ENCODE peak calls at places on chromosomes 12 and 14, in six cellular contexts. P is GM20000, V is AG04450, F is AG09309, Q is lung, E is mesothelial cell of epicardium. J is an unnamed sample.

GRCh38 chr12:128008341-128008740 is 258.6 kb upstream of the TMEM132C start:
- DNase-seq in E (no peak), P (no peak), V (no peak), Q (no peak), F (peak; percentile 39), J (no peak)

GRCh38 chr12:34403706-34404376 is 381.5 kb downstream of the ALG10 start:
- DNase-seq in Q (peak; percentile 24), E (peak; percentile 5), V (no peak), P (peak; percentile 0), F (no peak), J (peak; percentile 1)

GRCh38 chr14:76948213-76948947 is 80.1 kb downstream of the IRF2BPL start:
- DNase-seq in V (no peak), E (no peak), Q (no peak), P (no peak), F (no peak), J (no peak)

GRCh38 chr12:76031414-76032042 is at the start of gene PHLDA1:
- DNase-seq in V (peak; percentile 97), P (peak; percentile 95), Q (peak; percentile 91), E (peak; percentile 79), F (peak; percentile 88), J (peak; percentile 96)

GRCh38 chr14:79199217-79199616 is 1012.1 kb downstream of the DIO2 start:
- DNase-seq in P (no peak), Q (no peak), F (no peak), E (no peak), V (no peak), J (no peak)

GRCh38 chr12:114835031-114835430 is 151.1 kb upstream of the TBX3 start:
- DNase-seq in F (peak; percentile 39), Q (no peak), P (no peak), E (no peak), V (peak; percentile 45), J (no peak)

GRCh38 chr12:84131076-84131475 is 781.5 kb downstream of the SLC6A15 start:
- DNase-seq in E (no peak), P (no peak), F (no peak), Q (no peak), V (peak; percentile 50), J (no peak)

GRCh38 chr12:132904718-132905328 is 17.4 kb upstream of the CHFR start:
- DNase-seq in Q (peak; percentile 78), P (peak; percentile 66), F (no peak), V (no peak), E (peak; percentile 37), J (peak; percentile 76)

GRCh38 chr14:101838476-101838875 is 77.0 kb downstream of the PPP2R5C start:
- DNase-seq in E (no peak), P (no peak), Q (no peak), V (no peak), F (no peak), J (no peak)

GRCh38 chr14:86946446-86946845 is 1046.5 kb downstream of the GALC start:
- DNase-seq in P (no peak), F (no peak), Q (no peak), V (no peak), E (no peak), J (no peak)

GRCh38 chr14:104322531-104323466 is 184.4 kb downstream of the KIF26A start:
- DNase-seq in F (no peak), V (no peak), Q (no peak), E (no peak), P (no peak), J (peak; percentile 1)

GRCh38 chr12:27592548-27592947 is 68.5 kb downstream of the PPFIBP1 start:
- DNase-seq in P (peak; percentile 23), Q (no peak), F (no peak), E (no peak), V (no peak), J (no peak)

GRCh38 chr12:93137656-93138612 is 208.8 kb upstream of the EEA1 start:
- DNase-seq in P (peak; percentile 43), F (peak; percentile 83), V (no peak), Q (no peak), E (no peak), J (no peak)

GRCh38 chr12:30696486-30696885 is 817 bp upstream of the IPO8 start:
- DNase-seq in Q (no peak), P (no peak), F (no peak), V (no peak), E (no peak), J (peak; percentile 20)

GRCh38 chr12:110037315-110037714 is 11.0 kb downstream of the C12orf76 start:
- DNase-seq in E (no peak), V (no peak), P (no peak), Q (no peak), F (no peak), J (no peak)

GRCh38 chr12:51318846-51319570 is 5.0 kb downstream of the BIN2 start:
- DNase-seq in F (no peak), E (no peak), V (no peak), P (peak; percentile 42), Q (peak; percentile 48), J (no peak)

GRCh38 chr12:110941391-110941790 is 21.0 kb upstream of the MYL2 start:
- DNase-seq in P (no peak), Q (no peak), V (no peak), E (no peak), F (no peak), J (no peak)

GRCh38 chr12:54277823-54278276 is 2.1 kb downstream of the CBX5 start:
- DNase-seq in E (no peak), F (peak; percentile 41), V (no peak), Q (no peak), P (no peak), J (no peak)

GRCh38 chr14:77000340-77001235 is 27.9 kb downstream of the IRF2BPL start:
- DNase-seq in Q (no peak), E (no peak), P (peak; percentile 45), F (no peak), V (no peak), J (no peak)

GRCh38 chr12:32947203-32947795 is 50.7 kb upstream of the PKP2 start:
- DNase-seq in V (no peak), Q (no peak), P (peak; percentile 6), F (no peak), E (no peak), J (no peak)

GRCh38 chr14:68589447-68590232 is 203.2 kb downstream of the ZFP36L1 start:
- DNase-seq in V (no peak), Q (no peak), P (no peak), E (no peak), F (peak; percentile 67), J (no peak)

GRCh38 chr12:58367041-58367440 is 425.7 kb downstream of the ATP23 start:
- DNase-seq in E (no peak), P (no peak), V (no peak), Q (no peak), F (no peak), J (no peak)

GRCh38 chr14:64074961-64075619 is 219.1 kb downstream of the ESR2 start:
- DNase-seq in F (no peak), V (no peak), P (no peak), Q (no peak), E (no peak), J (no peak)

GRCh38 chr14:77543637-77544334 is 45.2 kb upstream of the ISM2 start:
- DNase-seq in F (no peak), P (no peak), E (no peak), Q (no peak), V (no peak), J (no peak)

GRCh38 chr14:77043177-77043983 is 14.9 kb upstream of the IRF2BPL start:
- DNase-seq in V (no peak), P (no peak), Q (no peak), F (peak; percentile 90), E (no peak), J (no peak)

GRCh38 chr12:41479431-41479830 is 291.3 kb downstream of the PDZRN4 start:
- DNase-seq in Q (no peak), P (no peak), F (no peak), E (no peak), V (no peak), J (no peak)

GRCh38 chr14:33555710-33556350 is 395.0 kb downstream of the EGLN3 start:
- DNase-seq in Q (no peak), E (no peak), F (no peak), P (no peak), V (no peak), J (no peak)

GRCh38 chr12:26338574-26339572 is 143.5 kb downstream of the SSPN start:
- DNase-seq in F (no peak), P (no peak), E (no peak), Q (no peak), V (no peak), J (no peak)

GRCh38 chr12:127558363-127558762 is 708.6 kb upstream of the TMEM132C start:
- DNase-seq in P (no peak), F (no peak), Q (no peak), E (no peak), V (no peak), J (no peak)

GRCh38 chr12:107106241-107107025 is 13.1 kb upstream of the CRY1 start:
- DNase-seq in Q (no peak), P (no peak), F (no peak), V (no peak), E (no peak), J (no peak)

GRCh38 chr12:125079943-125080645 is 14.9 kb downstream of the AACS start:
- DNase-seq in Q (no peak), V (no peak), P (no peak), F (no peak), E (no peak), J (no peak)
- TF ChIP-seq CTCF in Q (no peak), V (no peak), P (no peak), F (no peak), E (no peak), J (no peak)

GRCh38 chr14:73829526-73830431 is 21.9 kb upstream of the PTGR2 start:
- DNase-seq in Q (peak; percentile 43), V (peak; percentile 23), P (peak; percentile 73), F (peak; percentile 52), E (no peak), J (no peak)
- TF ChIP-seq CTCF in Q (no peak), V (no peak), P (no peak), F (no peak), E (no peak), J (no peak)

GRCh38 chr14:20343092-20343854 is at the start of gene PARP2:
- DNase-seq in Q (peak; percentile 97), V (peak; percentile 99), P (peak; percentile 88), E (peak; percentile 97), F (peak; percentile 99), J (peak; percentile 99)
- TF ChIP-seq CTCF in Q (no peak), V (no peak), P (no peak), E (no peak), F (no peak), J (no peak)

GRCh38 chr14:49207451-49207850 is 378.7 kb downstream of the RPS29 start:
- DNase-seq in P (no peak), Q (no peak), E (no peak), V (no peak), F (no peak), J (no peak)

GRCh38 chr14:49203676-49204075 is 382.5 kb downstream of the RPS29 start:
- DNase-seq in F (no peak), E (no peak), Q (no peak), V (no peak), P (no peak), J (no peak)

GRCh38 chr14:49212721-49213120 is 373.5 kb downstream of the RPS29 start:
- DNase-seq in Q (no peak), E (no peak), F (no peak), P (no peak), V (no peak), J (no peak)

GRCh38 chr14:49206832-49207231 is 379.3 kb downstream of the RPS29 start:
- DNase-seq in E (no peak), Q (no peak), V (no peak), P (no peak), F (no peak), J (no peak)
- TF ChIP-seq CTCF in E (no peak), Q (no peak), V (no peak), P (no peak), F (no peak), J (no peak)

J was measured in endothelial cell.